ENCODE peak calls at places on chromosome 10, in ten cellular contexts. Z is activated T-cell treated with anti-CD3 and anti-CD28 coated beads for 1 hour; U is T-cell; R is AG04450; V is NB4; N is activated naive CD8-positive, alpha-beta T cell treated with anti-CD3 and anti-CD28 coated beads, Interleukin-2, amount 50 U/mL, for 24 hours; I is EL; O is activated CD8-positive, alpha-beta memory T cell treated with anti-CD3 and anti-CD28 coated beads for 24 hours; K is COR-L47; F is spleen. H is an unnamed sample.

GRCh38 chr10:72729528-72729927 is 37.6 kb downstream of the MCU start:
- DNase-seq in K (no peak), R (no peak), O (no peak), I (no peak), U (no peak), N (no peak), V (peak), F (no peak), Z (no peak), H (no peak)

GRCh38 chr10:83982812-83983211 is 156.5 kb upstream of the GHITM start:
- DNase-seq in K (no peak), N (no peak), O (no peak), R (no peak), I (no peak), F (no peak), V (no peak), U (no peak), Z (no peak), H (no peak)

GRCh38 chr10:44689368-44689767 is 221.8 kb upstream of the TMEM72 start:
- DNase-seq in U (no peak), K (no peak), I (no peak), R (no peak), N (no peak), V (no peak), Z (no peak), F (no peak), O (no peak), H (no peak)

GRCh38 chr10:99872367-99873162 is 90.1 kb downstream of the ABCC2 start:
- DNase-seq in V (no peak), O (no peak), U (no peak), R (no peak), N (no peak), F (no peak), K (no peak), I (peak), Z (no peak), H (no peak)

GRCh38 chr10:88465765-88466164 is 117.4 kb downstream of the RNLS start:
- DNase-seq in F (no peak), Z (no peak), V (no peak), O (no peak), I (no peak), R (no peak), K (no peak), U (no peak), N (no peak), H (no peak)

GRCh38 chr10:22321831-22322662 is 1.1 kb downstream of the BMI1 start:
- DNase-seq in R (no peak), U (no peak), F (peak), V (peak), O (peak), Z (no peak), K (no peak), I (peak), N (peak), H (no peak)

GRCh38 chr10:128210215-128211063 is 84.2 kb upstream of the MKI67 start:
- DNase-seq in O (peak), R (no peak), I (peak), K (no peak), Z (peak), N (peak), V (peak), F (peak), U (peak), H (no peak)

GRCh38 chr10:24313233-24313632 is 104.3 kb downstream of the KIAA1217 start:
- DNase-seq in I (no peak), U (no peak), R (no peak), V (no peak), K (no peak), Z (no peak), F (no peak), N (no peak), O (no peak), H (no peak)

GRCh38 chr10:132626019-132626760 is 88.6 kb downstream of the INPP5A start:
- DNase-seq in O (no peak), R (no peak), I (no peak), U (no peak), N (no peak), V (no peak), Z (no peak), K (no peak), F (peak), H (no peak)

GRCh38 chr10:86599041-86599440 is 55.3 kb upstream of the OPN4 start:
- DNase-seq in K (no peak), R (no peak), Z (no peak), V (no peak), I (no peak), O (no peak), F (no peak), N (no peak), U (no peak), H (no peak)

GRCh38 chr10:22316286-22317120 is at the start of gene COMMD3:
- DNase-seq in Z (peak), N (peak), F (peak), O (peak), R (peak), K (peak), U (peak), I (peak), V (peak), H (no peak)

GRCh38 chr10:101450277-101451080 is 96.5 kb downstream of the BTRC start:
- DNase-seq in R (no peak), O (no peak), V (no peak), F (no peak), I (no peak), K (no peak), Z (no peak), N (no peak), U (no peak), H (no peak)

GRCh38 chr10:121130382-121130781 is 279.2 kb downstream of the WDR11 start:
- DNase-seq in V (no peak), I (no peak), U (no peak), R (no peak), O (no peak), N (no peak), F (no peak), K (no peak), Z (no peak), H (no peak)

GRCh38 chr10:1716839-1717238 is 20.5 kb downstream of the ADARB2 start:
- DNase-seq in R (no peak), U (no peak), K (no peak), I (no peak), N (no peak), O (no peak), F (no peak), Z (no peak), V (no peak), H (no peak)

H was measured in retinal pigment epithelial cell.